ENCODE peak calls at places on chromosomes 11 and 22, in six cellular contexts. One of them, this sample, is unnamed.

GRCh38 chr11:64990222-64990918 is 6.4 kb downstream of the BATF2 start:
- DNase-seq in heart right ventricle: peak; percentile 75
- DNase-seq in PC-9: no peak
- DNase-seq in upper lobe of left lung: peak; percentile 62
- DNase-seq in mucosa of descending colon: peak; percentile 29
- DNase-seq in CD4-positive, alpha-beta memory T cell: no peak
- DNase-seq in this sample: peak; percentile 83

GRCh38 chr22:18091916-18092526 is 14.2 kb downstream of the PEX26 start:
- DNase-seq in upper lobe of left lung: no peak
- DNase-seq in CD4-positive, alpha-beta memory T cell: peak; percentile 44
- DNase-seq in PC-9: no peak
- DNase-seq in mucosa of descending colon: peak; percentile 90
- DNase-seq in heart right ventricle: peak; percentile 73
- DNase-seq in this sample: no peak

GRCh38 chr22:44118645-44119315 is 61.9 kb upstream of the PARVG start:
- DNase-seq in mucosa of descending colon: no peak
- DNase-seq in CD4-positive, alpha-beta memory T cell: no peak
- DNase-seq in PC-9: no peak
- DNase-seq in heart right ventricle: no peak
- DNase-seq in upper lobe of left lung: no peak
- DNase-seq in this sample: peak; percentile 60

GRCh38 chr11:93128574-93128973 is 69.2 kb downstream of the SLC36A4 start:
- DNase-seq in heart right ventricle: no peak
- DNase-seq in CD4-positive, alpha-beta memory T cell: no peak
- DNase-seq in PC-9: no peak
- DNase-seq in mucosa of descending colon: no peak
- DNase-seq in upper lobe of left lung: no peak
- DNase-seq in this sample: no peak

GRCh38 chr11:76610371-76610770 is 60.2 kb downstream of the LRRC32 start:
- DNase-seq in upper lobe of left lung: no peak
- DNase-seq in PC-9: no peak
- DNase-seq in CD4-positive, alpha-beta memory T cell: no peak
- DNase-seq in mucosa of descending colon: no peak
- DNase-seq in heart right ventricle: peak; percentile 4
- DNase-seq in this sample: peak; percentile 22

GRCh38 chr11:67272327-67273259 is 6.3 kb downstream of the GRK2 start:
- DNase-seq in PC-9: no peak
- DNase-seq in mucosa of descending colon: no peak
- DNase-seq in upper lobe of left lung: peak; percentile 33
- DNase-seq in CD4-positive, alpha-beta memory T cell: peak; percentile 41
- DNase-seq in heart right ventricle: no peak
- DNase-seq in this sample: peak; percentile 82

GRCh38 chr11:66059966-66060680 is 8.0 kb downstream of the SF3B2 start:
- DNase-seq in heart right ventricle: no peak
- DNase-seq in CD4-positive, alpha-beta memory T cell: no peak
- DNase-seq in mucosa of descending colon: no peak
- DNase-seq in upper lobe of left lung: no peak
- DNase-seq in PC-9: no peak
- DNase-seq in this sample: no peak

GRCh38 chr11:7246179-7246578 is 5.5 kb upstream of the SYT9 start:
- DNase-seq in upper lobe of left lung: no peak
- DNase-seq in PC-9: no peak
- DNase-seq in mucosa of descending colon: no peak
- DNase-seq in heart right ventricle: no peak
- DNase-seq in CD4-positive, alpha-beta memory T cell: no peak
- DNase-seq in this sample: no peak

GRCh38 chr11:69448471-69449284 is 32.8 kb upstream of the LINC01488 start:
- DNase-seq in upper lobe of left lung: no peak
- DNase-seq in CD4-positive, alpha-beta memory T cell: no peak
- DNase-seq in heart right ventricle: no peak
- DNase-seq in mucosa of descending colon: peak; percentile 14
- DNase-seq in PC-9: no peak
- DNase-seq in this sample: peak; percentile 53

GRCh38 chr11:129035254-129035653 is 92.6 kb upstream of the TP53AIP1 start:
- DNase-seq in upper lobe of left lung: no peak
- DNase-seq in CD4-positive, alpha-beta memory T cell: no peak
- DNase-seq in PC-9: no peak
- DNase-seq in heart right ventricle: no peak
- DNase-seq in mucosa of descending colon: no peak
- DNase-seq in this sample: no peak

GRCh38 chr11:109937968-109938367 is 155.2 kb upstream of the ZC3H12C start:
- DNase-seq in heart right ventricle: no peak
- DNase-seq in upper lobe of left lung: no peak
- DNase-seq in mucosa of descending colon: no peak
- DNase-seq in PC-9: peak; percentile 17
- DNase-seq in CD4-positive, alpha-beta memory T cell: no peak
- DNase-seq in this sample: no peak

GRCh38 chr22:24155597-24156145 is 25.6 kb upstream of the SUSD2 start:
- DNase-seq in heart right ventricle: peak; percentile 86
- DNase-seq in PC-9: no peak
- DNase-seq in CD4-positive, alpha-beta memory T cell: no peak
- DNase-seq in upper lobe of left lung: peak; percentile 85
- DNase-seq in mucosa of descending colon: peak; percentile 86
- DNase-seq in this sample: peak; percentile 94
- H3K4me1 ChIP-seq in heart right ventricle: peaks cover 18% of the 10 kb centered on the region
- H3K4me1 ChIP-seq in PC-9: peaks cover 14% of the 10 kb centered on the region
- H3K4me1 ChIP-seq in CD4-positive, alpha-beta memory T cell: peaks cover 70% of the 10 kb centered on the region
- H3K4me1 ChIP-seq in upper lobe of left lung: peaks cover 81% of the 10 kb centered on the region
- H3K4me1 ChIP-seq in mucosa of descending colon: peaks cover 18% of the 10 kb centered on the region
- H3K4me1 ChIP-seq in this sample: peaks cover 42% of the 10 kb centered on the region

GRCh38 chr11:78952188-78952587 is 377.5 kb upstream of the NARS2 start:
- DNase-seq in CD4-positive, alpha-beta memory T cell: no peak
- DNase-seq in PC-9: no peak
- DNase-seq in upper lobe of left lung: no peak
- DNase-seq in heart right ventricle: no peak
- DNase-seq in mucosa of descending colon: no peak
- DNase-seq in this sample: no peak
- H3K4me1 ChIP-seq in CD4-positive, alpha-beta memory T cell: no peaks in the 10 kb centered on the region
- H3K4me1 ChIP-seq in PC-9: no peaks in the 10 kb centered on the region
- H3K4me1 ChIP-seq in upper lobe of left lung: no peaks in the 10 kb centered on the region
- H3K4me1 ChIP-seq in heart right ventricle: no peaks in the 10 kb centered on the region
- H3K4me1 ChIP-seq in mucosa of descending colon: no peaks in the 10 kb centered on the region
- H3K4me1 ChIP-seq in this sample: no peaks in the 10 kb centered on the region

DNA sequence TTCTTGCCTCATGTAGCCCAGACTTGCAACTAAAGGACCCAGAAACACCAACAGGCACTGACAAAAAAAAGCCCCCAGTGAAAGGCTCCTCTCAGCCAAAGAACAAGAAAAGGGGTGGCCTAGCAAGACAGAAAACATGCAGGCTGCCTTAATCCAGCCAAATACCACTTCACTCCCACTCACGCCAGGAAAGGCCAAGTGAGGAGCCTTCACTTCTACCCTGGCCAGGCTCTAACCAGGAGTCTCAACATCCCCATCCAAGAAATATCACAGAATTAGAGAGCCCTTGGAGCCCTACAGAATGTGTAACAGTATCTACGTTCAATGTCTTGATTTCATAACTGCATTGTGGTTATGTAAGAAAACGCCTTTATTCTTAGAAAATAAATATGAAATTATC is 149.0 kb downstream of the APOL5 start:
- DNase-seq in upper lobe of left lung: no peak
- DNase-seq in heart right ventricle: no peak
- DNase-seq in PC-9: no peak
- DNase-seq in mucosa of descending colon: no peak
- DNase-seq in CD4-positive, alpha-beta memory T cell: no peak
- DNase-seq in this sample: no peak
- H3K4me1 ChIP-seq in upper lobe of left lung: peaks cover 2% of the 10 kb centered on the region
- H3K4me1 ChIP-seq in heart right ventricle: peaks cover 3% of the 10 kb centered on the region
- H3K4me1 ChIP-seq in PC-9: peaks cover 5% of the 10 kb centered on the region
- H3K4me1 ChIP-seq in mucosa of descending colon: no peaks in the 10 kb centered on the region
- H3K4me1 ChIP-seq in CD4-positive, alpha-beta memory T cell: no peaks in the 10 kb centered on the region
- H3K4me1 ChIP-seq in this sample: no peaks in the 10 kb centered on the region

GRCh38 chr11:45413156-45413833 is 127.2 kb upstream of the SYT13 start:
- DNase-seq in mucosa of descending colon: no peak
- DNase-seq in heart right ventricle: no peak
- DNase-seq in CD4-positive, alpha-beta memory T cell: no peak
- DNase-seq in PC-9: no peak
- DNase-seq in upper lobe of left lung: no peak
- DNase-seq in this sample: no peak

GRCh38 chr11:45412521-45412920 is 126.4 kb upstream of the SYT13 start:
- DNase-seq in upper lobe of left lung: no peak
- DNase-seq in mucosa of descending colon: no peak
- DNase-seq in heart right ventricle: no peak
- DNase-seq in PC-9: no peak
- DNase-seq in CD4-positive, alpha-beta memory T cell: no peak
- DNase-seq in this sample: no peak

GRCh38 chr11:45410391-45411215 is 124.5 kb upstream of the SYT13 start:
- DNase-seq in heart right ventricle: no peak
- DNase-seq in mucosa of descending colon: no peak
- DNase-seq in PC-9: no peak
- DNase-seq in upper lobe of left lung: no peak
- DNase-seq in CD4-positive, alpha-beta memory T cell: no peak
- DNase-seq in this sample: no peak

GRCh38 chr11:45411221-45411946 is 125.2 kb upstream of the SYT13 start:
- DNase-seq in mucosa of descending colon: no peak
- DNase-seq in CD4-positive, alpha-beta memory T cell: no peak
- DNase-seq in upper lobe of left lung: no peak
- DNase-seq in heart right ventricle: no peak
- DNase-seq in PC-9: no peak
- DNase-seq in this sample: no peak

DNA sequence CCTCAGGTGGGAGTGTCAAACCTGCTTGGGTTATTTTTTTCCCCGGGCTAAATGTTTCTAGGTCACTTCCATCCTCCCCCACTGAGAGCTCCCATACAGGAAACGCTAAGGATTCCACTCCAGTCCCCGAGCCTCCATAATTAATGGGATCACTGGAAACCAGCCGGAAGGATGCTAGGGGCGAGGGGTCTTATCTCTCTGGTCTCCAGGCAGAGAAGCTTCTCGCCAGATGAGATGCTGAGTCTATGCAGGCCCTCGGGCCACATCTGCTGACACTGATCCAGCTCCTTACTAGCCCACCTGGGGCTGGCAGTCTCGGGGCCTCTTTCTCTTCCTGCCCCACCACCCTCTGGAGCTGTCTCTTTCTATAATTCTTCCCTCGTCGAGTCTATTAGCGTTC is 125.9 kb upstream of the SYT13 start:
- DNase-seq in PC-9: no peak
- DNase-seq in mucosa of descending colon: no peak
- DNase-seq in heart right ventricle: no peak
- DNase-seq in CD4-positive, alpha-beta memory T cell: no peak
- DNase-seq in upper lobe of left lung: no peak
- DNase-seq in this sample: no peak
- H3K4me1 ChIP-seq in PC-9: no peaks in the 10 kb centered on the region
- H3K4me1 ChIP-seq in mucosa of descending colon: no peaks in the 10 kb centered on the region
- H3K4me1 ChIP-seq in heart right ventricle: no peaks in the 10 kb centered on the region
- H3K4me1 ChIP-seq in CD4-positive, alpha-beta memory T cell: no peaks in the 10 kb centered on the region
- H3K4me1 ChIP-seq in upper lobe of left lung: no peaks in the 10 kb centered on the region
- H3K4me1 ChIP-seq in this sample: no peaks in the 10 kb centered on the region